ENCODE peak calls at places on chromosomes 2 and 18, in four cellular contexts. R is Caco-2, Y is cardiac fibroblast, V is skeletal muscle cell. W is an unnamed sample.

GRCh38 chr2:213980883-213981282 is 430.0 kb upstream of the VWC2L start:
- DNase-seq in Y (peak), R (no peak), V (no peak), W (no peak)

GRCh38 chr2:68193774-68194372 is 36.2 kb downstream of the PNO1 start:
- DNase-seq in V (peak), R (no peak), Y (peak), W (no peak)

GRCh38 chr18:45760443-45761036 is 36.6 kb downstream of the SLC14A1 start:
- DNase-seq in Y (no peak), V (no peak), R (peak), W (no peak)

GRCh38 chr2:102790086-102790453 is 28.2 kb downstream of the TMEM182 start:
- DNase-seq in V (no peak), R (no peak), Y (no peak), W (no peak)

GRCh38 chr2:27756544-27757498 is 14.7 kb upstream of the MRPL33 start:
- DNase-seq in V (peak), Y (no peak), R (no peak), W (no peak)

GRCh38 chr18:66560092-66560491 is 43.8 kb downstream of the CDH19 start:
- DNase-seq in V (no peak), Y (peak), R (peak), W (no peak)

GRCh38 chr18:40380657-40381441 is 1574.2 kb upstream of the PIK3C3 start:
- DNase-seq in Y (no peak), V (peak), R (no peak), W (no peak)

GRCh38 chr2:113160962-113161361 is 12.8 kb upstream of the PSD4 start:
- DNase-seq in R (no peak), V (no peak), Y (no peak), W (no peak)

GRCh38 chr2:10993001-10993481 is 81.3 kb downstream of the KCNF1 start:
- DNase-seq in R (no peak), Y (no peak), V (no peak), W (peak)

GRCh38 chr2:241877197-241877685 is 7.7 kb downstream of the RTP5 start:
- DNase-seq in Y (no peak), R (no peak), V (no peak), W (no peak)

GRCh38 chr18:23099621-23100020 is 35.7 kb upstream of the CABLES1 start:
- DNase-seq in R (peak), Y (no peak), V (no peak), W (no peak)

GRCh38 chr2:237514474-237515130 is 27.6 kb downstream of the MLPH start:
- DNase-seq in V (no peak), R (no peak), Y (no peak), W (no peak)

GRCh38 chr2:27723372-27724144 is 48.0 kb upstream of the MRPL33 start:
- DNase-seq in R (peak), Y (peak), V (no peak), W (no peak)

GRCh38 chr2:230922951-230923717 is 1.9 kb downstream of the GPR55 start:
- DNase-seq in V (no peak), Y (no peak), R (no peak), W (no peak)

GRCh38 chr2:196442211-196442610 is 197.3 kb upstream of the CCDC150 start:
- DNase-seq in V (no peak), R (no peak), Y (no peak), W (no peak)

GRCh38 chr18:25239636-25240468 is 112.1 kb downstream of the ZNF521 start:
- DNase-seq in V (no peak), Y (peak), R (no peak), W (no peak)

GRCh38 chr2:151775057-151775740 is 40.9 kb upstream of the NEB start:
- DNase-seq in Y (peak), V (no peak), R (no peak), W (no peak)

GRCh38 chr18:57060814-57061213 is 86.1 kb upstream of the BOD1L2 start:
- DNase-seq in V (no peak), R (no peak), Y (no peak), W (no peak)

GRCh38 chr2:207471261-207471660 is 58.5 kb upstream of the CREB1 start:
- DNase-seq in R (no peak), V (no peak), Y (no peak), W (no peak)

GRCh38 chr2:231364961-231365810 is 30.3 kb upstream of the B3GNT7 start:
- DNase-seq in V (peak), R (peak), Y (peak), W (peak)

GRCh38 chr2:38925982-38926381 is 36.3 kb downstream of the ARHGEF33 start:
- DNase-seq in V (no peak), Y (no peak), R (peak), W (no peak)

GRCh38 chr18:22211660-22212059 is 42.3 kb downstream of the GATA6 start:
- DNase-seq in R (no peak), V (no peak), Y (peak), W (no peak)

GRCh38 chr2:108182489-108182888 is 57.3 kb upstream of the SULT1C3 start:
- DNase-seq in R (peak), V (no peak), Y (no peak), W (no peak)

GRCh38 chr18:26621161-26622026 is 73.0 kb upstream of the KCTD1 start:
- DNase-seq in Y (peak), R (peak), V (no peak), W (no peak)

GRCh38 chr2:216478151-216478550 is 20.5 kb upstream of the RPL37A start:
- DNase-seq in V (peak), R (no peak), Y (peak), W (peak)

GRCh38 chr2:212495076-212495475 is 43.5 kb downstream of the ERBB4 start:
- DNase-seq in R (no peak), Y (no peak), V (no peak), W (no peak)

GRCh38 chr18:48003426-48004349 is 73.2 kb upstream of the SMAD2 start:
- DNase-seq in Y (peak), R (no peak), V (peak), W (no peak)

GRCh38 chr2:194087089-194087488 is 1569.9 kb upstream of the SLC39A10 start:
- DNase-seq in Y (peak), V (no peak), R (no peak), W (no peak)

GRCh38 chr2:222319576-222320440 is 21.0 kb upstream of the PAX3 start:
- DNase-seq in R (peak), V (no peak), Y (peak), W (no peak)

GRCh38 chr2:101120124-101120996 is 30.8 kb downstream of the TBC1D8 start:
- DNase-seq in V (peak), R (no peak), Y (peak), W (no peak)

GRCh38 chr2:11065833-11066232 is 89.4 kb upstream of the SLC66A3 start:
- DNase-seq in V (no peak), Y (no peak), R (no peak), W (no peak)

GRCh38 chr18:26322892-26323653 is 96.8 kb downstream of the TAF4B start:
- DNase-seq in Y (peak), V (peak), R (no peak), W (no peak)

GRCh38 chr18:12283256-12283655 is 24.8 kb upstream of the TUBB6 start:
- DNase-seq in Y (peak), R (peak), V (peak), W (no peak)

GRCh38 chr2:126776255-126776654 is 120.3 kb downstream of the GYPC start:
- DNase-seq in Y (no peak), V (no peak), R (no peak), W (no peak)
- H3K4me3 ChIP-seq in Y (peak), V (peak), R (peak), W (no peak)

GRCh38 chr2:177393824-177394614 is 1.4 kb downstream of the AGPS start:
- DNase-seq in Y (no peak), V (no peak), R (no peak), W (no peak)
- H3K4me3 ChIP-seq in Y (peak), V (peak), R (peak), W (peak)

DNA sequence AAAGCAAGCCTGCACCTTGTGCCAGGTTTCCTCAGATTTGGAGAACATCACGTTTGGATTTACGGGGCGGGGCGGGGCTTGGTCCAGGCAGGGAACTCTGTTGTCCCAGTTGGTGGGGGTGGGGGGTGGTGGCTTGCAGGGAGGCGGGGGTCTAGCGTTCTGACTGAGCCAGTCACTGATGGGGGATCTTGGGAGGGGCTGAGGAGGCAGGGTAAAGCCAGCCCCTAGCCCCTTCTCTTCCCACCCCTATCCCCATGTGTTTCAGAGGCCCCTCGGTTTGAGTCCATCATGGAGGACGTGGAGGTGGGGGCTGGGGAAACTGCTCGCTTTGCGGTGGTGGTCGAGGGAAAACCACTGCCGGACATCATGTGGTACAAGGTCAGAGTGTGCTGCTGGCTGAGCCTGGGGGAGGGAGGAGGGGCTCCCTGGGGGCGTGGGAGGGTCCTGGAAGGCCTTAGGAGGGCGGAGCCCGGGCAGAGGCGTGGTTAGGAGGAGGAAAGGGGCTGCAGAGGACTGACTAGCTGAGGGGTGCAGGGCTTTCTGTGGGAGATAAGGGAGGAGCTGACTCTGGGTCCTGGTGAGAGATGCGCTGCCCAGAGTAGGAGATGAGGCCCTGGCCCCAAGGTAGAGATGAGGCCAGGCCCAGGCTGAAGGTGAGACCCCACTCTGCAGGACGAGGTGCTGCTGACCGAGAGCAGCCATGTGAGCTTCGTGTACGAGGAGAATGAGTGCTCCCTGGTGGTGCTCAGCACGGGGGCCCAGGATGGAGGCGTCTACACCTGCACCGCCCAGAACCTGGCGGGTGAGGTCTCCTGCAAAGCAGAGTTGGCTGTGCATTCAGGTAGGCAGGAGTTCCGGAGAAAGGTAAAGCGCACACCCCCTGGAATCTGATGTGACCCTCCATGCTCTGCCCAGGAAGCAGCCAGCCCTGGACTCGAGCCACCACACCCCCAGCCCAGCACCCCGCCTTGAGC is 21.8 kb upstream of the GMPPA start:
- DNase-seq in V (no peak), R (no peak), Y (no peak), W (no peak)
- H3K4me3 ChIP-seq in V (no peak), R (no peak), Y (no peak), W (no peak)

GRCh38 chr2:142877265-142877756 is at the start of gene KYNU:
- DNase-seq in V (no peak), Y (peak), R (no peak), W (no peak)
- H3K4me3 ChIP-seq in V (no peak), Y (no peak), R (no peak), W (no peak)

GRCh38 chr2:209984291-209984690 is 18.1 kb upstream of the RPE start:
- DNase-seq in V (no peak), Y (no peak), R (no peak), W (no peak)

GRCh38 chr2:209985879-209986278 is 16.6 kb upstream of the RPE start:
- DNase-seq in Y (no peak), V (no peak), R (no peak), W (no peak)

GRCh38 chr2:209990838-209991237 is 11.6 kb upstream of the RPE start:
- DNase-seq in R (no peak), Y (no peak), V (no peak), W (no peak)

GRCh38 chr2:209988010-209988409 is 14.4 kb upstream of the RPE start:
- DNase-seq in V (no peak), R (no peak), Y (no peak), W (no peak)

DNA sequence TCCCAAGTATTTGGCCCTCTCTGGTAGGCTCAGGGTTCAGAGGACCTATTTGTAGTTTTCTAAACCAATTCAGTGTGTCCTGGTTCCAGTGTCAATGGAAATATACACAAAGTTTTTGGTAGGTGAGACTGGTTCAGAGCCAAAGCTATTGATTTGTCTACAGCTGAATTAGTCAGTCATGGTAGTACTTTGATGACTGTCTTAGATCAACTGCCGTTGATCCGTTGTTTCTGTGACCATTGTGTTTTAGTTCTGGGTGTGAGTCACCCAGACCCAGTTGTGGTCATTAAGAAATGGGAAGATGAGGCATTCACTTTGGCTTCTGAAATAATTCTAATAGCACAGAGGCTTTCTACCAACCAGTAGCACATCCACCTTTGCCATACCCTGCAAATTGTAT is 16.0 kb upstream of the RPE start:
- DNase-seq in V (no peak), Y (no peak), R (no peak), W (no peak)
- H3K4me3 ChIP-seq in V (no peak), Y (no peak), R (no peak), W (no peak)

DNA sequence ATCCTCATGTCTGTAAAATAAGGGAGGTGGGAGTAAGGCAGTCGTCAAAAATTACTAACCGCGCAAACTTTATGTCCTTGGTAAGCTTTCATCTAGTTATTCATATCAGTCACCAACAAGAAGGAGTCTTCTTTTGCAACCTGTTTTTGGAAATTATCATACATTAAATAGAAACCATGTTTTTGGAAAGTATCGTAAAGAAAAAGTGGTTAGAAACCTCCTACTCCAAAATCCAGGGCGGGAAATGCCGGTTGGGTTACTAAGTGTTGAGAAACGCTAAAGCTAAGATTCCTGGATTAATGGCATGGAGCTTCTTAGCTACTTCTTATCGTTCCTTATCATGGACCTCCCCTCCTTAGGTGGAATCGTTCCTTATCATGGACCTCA is 778 bp downstream of the BBS5 start:
- DNase-seq in R (no peak), V (no peak), Y (peak), W (no peak)
- H3K4me3 ChIP-seq in R (peak), V (peak), Y (peak), W (peak)

W was measured in AG09309.